ENCODE peak calls at places on chromosome 12, in ten cellular contexts. T is HepG2, V is right lobe of liver, F is A549, D is sigmoid colon, Y is heart left ventricle, Q is cardiac muscle cell, I is gastrocnemius medialis, G is neuronal stem cell, L is lung. Z is an unnamed sample.

GRCh38 chr12:27119797-27120196 is 37.4 kb upstream of the C12orf71 start:
- DNase-seq in T (no peak), V (no peak), F (no peak), D (no peak), Y (no peak), Q (no peak), I (no peak), G (no peak), L (no peak), Z (no peak)

GRCh38 chr12:8108808-8109398 is 14.5 kb upstream of the CLEC4A start:
- DNase-seq in T (peak; percentile 62), V (peak; percentile 64), F (peak; percentile 42), D (peak; percentile 75), Y (peak; percentile 75), Q (peak; percentile 83), I (peak; percentile 50), G (peak; percentile 73), L (peak; percentile 74), Z (no peak)

GRCh38 chr12:20778969-20779368 is 31.5 kb upstream of the SLCO1B3 start:
- DNase-seq in T (no peak), V (peak; percentile 57), F (no peak), D (no peak), Y (no peak), Q (no peak), I (no peak), G (no peak), L (no peak), Z (no peak)

GRCh38 chr12:31260840-31261239 is 65.1 kb downstream of the SINHCAF start:
- DNase-seq in T (no peak), V (no peak), F (no peak), D (no peak), Y (no peak), Q (no peak), I (no peak), G (no peak), L (no peak), Z (no peak)

GRCh38 chr12:111741235-111741812 is 25.4 kb upstream of the ALDH2 start:
- DNase-seq in T (no peak), V (no peak), F (no peak), D (no peak), Y (no peak), Q (peak; percentile 63), I (no peak), G (no peak), L (no peak), Z (no peak)

GRCh38 chr12:67155863-67156262 is 113.3 kb upstream of the CAND1 start:
- DNase-seq in T (no peak), V (no peak), F (no peak), D (no peak), Y (no peak), Q (peak; percentile 1), I (no peak), G (no peak), L (no peak), Z (no peak)

GRCh38 chr12:62331306-62331705 is 71.1 kb downstream of the USP15 start:
- DNase-seq in T (no peak), V (no peak), F (no peak), D (no peak), Y (no peak), Q (no peak), I (no peak), G (no peak), L (no peak), Z (no peak)

GRCh38 chr12:92290881-92291280 is 145.2 kb upstream of the BTG1 start:
- DNase-seq in T (no peak), V (no peak), F (no peak), D (no peak), Y (no peak), Q (no peak), I (no peak), G (no peak), L (no peak), Z (no peak)

GRCh38 chr12:19575307-19576243 is 136.3 kb downstream of the AEBP2 start:
- DNase-seq in T (peak; percentile 1), V (peak; percentile 54), F (no peak), D (peak; percentile 75), Y (peak; percentile 80), Q (peak; percentile 74), I (peak; percentile 20), G (no peak), L (peak; percentile 48), Z (no peak)

GRCh38 chr12:14995583-14996425 is 23.0 kb downstream of the PDE6H start:
- DNase-seq in T (peak; percentile 52), V (no peak), F (peak; percentile 25), D (no peak), Y (no peak), Q (peak; percentile 87), I (no peak), G (peak; percentile 24), L (no peak), Z (no peak)

GRCh38 chr12:106632797-106633450 is 50.1 kb downstream of the RFX4 start:
- DNase-seq in T (peak; percentile 9), V (no peak), F (peak; percentile 29), D (no peak), Y (no peak), Q (no peak), I (no peak), G (no peak), L (no peak), Z (no peak)

GRCh38 chr12:49827351-49828099 is 688 bp downstream of the NCKAP5L start:
- DNase-seq in T (peak; percentile 71), V (peak; percentile 80), F (peak; percentile 80), D (peak; percentile 84), Y (peak; percentile 91), Q (peak; percentile 83), I (peak; percentile 53), G (peak; percentile 66), L (peak; percentile 54), Z (no peak)

GRCh38 chr12:46153267-46153872 is 115.5 kb downstream of the SLC38A1 start:
- DNase-seq in T (peak; percentile 7), V (no peak), F (peak; percentile 31), D (no peak), Y (no peak), Q (peak; percentile 62), I (no peak), G (no peak), L (no peak), Z (no peak)

GRCh38 chr12:130571089-130571488 is 145.0 kb downstream of the RIMBP2 start:
- DNase-seq in T (no peak), V (no peak), F (no peak), D (no peak), Y (no peak), Q (no peak), I (no peak), G (no peak), L (no peak), Z (no peak)

DNA sequence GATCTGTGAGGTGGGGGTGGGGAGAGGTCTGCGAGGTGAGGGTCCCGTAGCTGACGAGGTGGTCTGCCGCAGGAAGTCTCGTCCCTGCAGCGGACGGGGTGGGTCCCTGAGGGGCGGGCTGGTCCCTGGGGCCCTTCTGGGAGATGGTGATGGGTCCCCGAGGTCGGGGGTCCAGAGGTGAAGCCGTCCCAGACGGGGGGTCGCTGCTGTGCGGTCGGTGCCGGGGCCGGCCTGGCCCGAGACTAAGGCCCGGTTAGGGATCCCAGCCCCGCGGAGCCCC is 387 bp downstream of the PXN start:
- DNase-seq in T (no peak), V (no peak), F (no peak), D (peak; percentile 77), Y (peak; percentile 47), Q (no peak), I (peak; percentile 24), G (no peak), L (peak; percentile 35), Z (no peak)
- H3K4me1 ChIP-seq in T (peaks cover 76% of the 10 kb centered on the region), V (no peaks in the 10 kb centered on the region), F (peaks cover 43% of the 10 kb centered on the region), D (peaks cover 50% of the 10 kb centered on the region), Y (peaks cover 16% of the 10 kb centered on the region), Q (peaks cover 8% of the 10 kb centered on the region), I (peaks cover 37% of the 10 kb centered on the region), G (peaks cover 16% of the 10 kb centered on the region), L (peaks cover 13% of the 10 kb centered on the region), Z (peaks cover 43% of the 10 kb centered on the region)

DNA sequence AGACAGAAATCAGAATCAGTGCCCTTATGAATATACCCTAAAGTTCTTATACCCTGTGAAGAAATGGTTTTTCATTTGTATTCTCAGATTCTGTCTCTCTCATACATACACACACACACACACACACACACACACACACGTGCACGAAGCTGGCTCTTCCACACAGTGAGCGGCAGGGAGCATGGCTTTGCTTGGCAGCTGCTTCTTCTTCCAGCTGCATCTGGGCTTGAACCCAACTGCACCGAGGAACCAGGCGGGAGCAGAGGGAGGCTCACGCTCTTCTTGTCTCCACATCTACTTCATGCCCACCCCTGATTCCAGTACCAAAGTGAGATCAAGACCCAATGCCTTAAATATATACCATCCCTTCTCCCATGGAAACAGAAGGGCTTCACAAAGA is 19.4 kb downstream of the GRIN2B start:
- DNase-seq in T (no peak), V (no peak), F (no peak), D (no peak), Y (no peak), Q (no peak), I (no peak), G (no peak), L (no peak), Z (no peak)
- H3K4me3 ChIP-seq in T (no peak overlapping the region), V (no peak overlapping the region), F (no peak overlapping the region), D (no peak overlapping the region), Y (no peak overlapping the region), Q (no peak overlapping the region), I (no peak overlapping the region), G (no peak overlapping the region), L (no peak overlapping the region), Z (no peak overlapping the region)

GRCh38 chr12:93807354-93807753 is 130.2 kb downstream of the CRADD start:
- DNase-seq in T (no peak), V (no peak), F (no peak), D (no peak), Y (no peak), Q (no peak), I (no peak), G (no peak), L (no peak), Z (no peak)
- H3K4me1 ChIP-seq in T (no peaks in the 10 kb centered on the region), V (no peaks in the 10 kb centered on the region), F (no peaks in the 10 kb centered on the region), D (peaks cover 46% of the 10 kb centered on the region), Y (peaks cover 5% of the 10 kb centered on the region), Q (peaks cover 15% of the 10 kb centered on the region), I (peaks cover 48% of the 10 kb centered on the region), G (peaks cover 1% of the 10 kb centered on the region), L (peaks cover 32% of the 10 kb centered on the region), Z (peaks cover 51% of the 10 kb centered on the region)

GRCh38 chr12:116802018-116802417 is 63.9 kb downstream of the RNFT2 start:
- DNase-seq in T (no peak), V (no peak), F (no peak), D (no peak), Y (no peak), Q (no peak), I (no peak), G (no peak), L (no peak), Z (no peak)

GRCh38 chr12:116804051-116804450 is 65.9 kb downstream of the RNFT2 start:
- DNase-seq in T (no peak), V (no peak), F (no peak), D (no peak), Y (no peak), Q (no peak), I (no peak), G (no peak), L (no peak), Z (no peak)

GRCh38 chr12:116800918-116801317 is 62.8 kb downstream of the RNFT2 start:
- DNase-seq in T (no peak), V (no peak), F (no peak), D (no peak), Y (no peak), Q (no peak), I (no peak), G (no peak), L (no peak), Z (no peak)

GRCh38 chr12:116799955-116800354 is 61.8 kb downstream of the RNFT2 start:
- DNase-seq in T (no peak), V (no peak), F (no peak), D (no peak), Y (no peak), Q (no peak), I (no peak), G (no peak), L (no peak), Z (no peak)

GRCh38 chr12:116803018-116803736 is 65.1 kb downstream of the RNFT2 start:
- DNase-seq in T (no peak), V (no peak), F (no peak), D (no peak), Y (no peak), Q (no peak), I (no peak), G (no peak), L (no peak), Z (no peak)
- H3K4me3 ChIP-seq in T (no peak overlapping the region), V (no peak overlapping the region), F (no peak overlapping the region), D (no peak overlapping the region), Y (no peak overlapping the region), Q (no peak overlapping the region), I (no peak overlapping the region), G (no peak overlapping the region), L (no peak overlapping the region), Z (no peak overlapping the region)

Z was measured in esophagus muscularis mucosa.